ENCODE peak calls at places on chromosomes 3 and 15, in eight cellular contexts. R is dorsolateral prefrontal cortex, Q is uterus, T is GM06990, C is AG04450, K is bronchial epithelial cell, G is lower lobe of right lung, W is A673. U is an unnamed sample.

GRCh38 chr3:134605506-134605905 is 45.3 kb downstream of the KY start:
- DNase-seq in R (no peak), Q (no peak), T (no peak), C (no peak), K (no peak), G (no peak), W (no peak), U (no peak)

GRCh38 chr3:196097373-196098154 is 15.7 kb upstream of the TFRC start:
- DNase-seq in R (no peak), Q (no peak), T (no peak), C (no peak), K (peak; percentile 40), G (no peak), W (no peak), U (no peak)

GRCh38 chr3:172612871-172613678 is 89.8 kb upstream of the TNFSF10 start:
- DNase-seq in R (no peak), Q (no peak), T (no peak), C (no peak), K (no peak), G (no peak), W (no peak), U (no peak)

GRCh38 chr3:120475722-120476385 is 25.1 kb upstream of the FSTL1 start:
- DNase-seq in R (no peak), Q (no peak), T (no peak), C (no peak), K (no peak), G (no peak), W (no peak), U (no peak)

GRCh38 chr3:148797822-148798221 is 29.8 kb upstream of the CPB1 start:
- DNase-seq in R (no peak), Q (no peak), T (no peak), C (no peak), K (no peak), G (no peak), W (no peak), U (no peak)

GRCh38 chr3:148992027-148992634 is 791 bp downstream of the GYG1 start:
- DNase-seq in R (peak; percentile 58), Q (peak; percentile 48), T (peak; percentile 53), C (no peak), K (peak; percentile 8), G (peak; percentile 72), W (peak; percentile 13), U (peak; percentile 51)

GRCh38 chr3:193783166-193783896 is 190.3 kb downstream of the OPA1 start:
- DNase-seq in R (no peak), Q (no peak), T (no peak), C (no peak), K (peak; percentile 62), G (no peak), W (no peak), U (no peak)

GRCh38 chr3:167808910-167809309 is 73.4 kb downstream of the SERPINI1 start:
- DNase-seq in R (no peak), Q (no peak), T (no peak), C (no peak), K (no peak), G (no peak), W (no peak), U (no peak)

GRCh38 chr3:50164481-50164880 is 9.4 kb downstream of the SEMA3F start:
- DNase-seq in R (no peak), Q (no peak), T (no peak), C (no peak), K (no peak), G (no peak), W (no peak), U (no peak)

GRCh38 chr3:32296251-32297204 is 58.0 kb downstream of the CMTM8 start:
- DNase-seq in R (peak; percentile 70), Q (peak; percentile 49), T (peak; percentile 5), C (peak; percentile 21), K (peak; percentile 85), G (peak; percentile 69), W (peak; percentile 67), U (peak; percentile 70)

GRCh38 chr3:151403246-151403645 is 18.7 kb upstream of the P2RY12 start:
- DNase-seq in R (no peak), Q (no peak), T (no peak), C (peak; percentile 16), K (peak; percentile 83), G (no peak), W (no peak), U (no peak)

GRCh38 chr3:165820685-165821123 is 16.5 kb downstream of the BCHE start:
- DNase-seq in R (no peak), Q (no peak), T (peak; percentile 65), C (no peak), K (peak; percentile 46), G (no peak), W (no peak), U (no peak)

GRCh38 chr15:98416222-98416835 is 232.0 kb upstream of the IGF1R start:
- DNase-seq in R (no peak), Q (no peak), T (no peak), C (no peak), K (no peak), G (no peak), W (no peak), U (no peak)
- H3K27me3 ChIP-seq in R (peaks cover 8% of the 10 kb centered on the region), Q (no peaks in the 10 kb centered on the region), T (no peaks in the 10 kb centered on the region), C (peaks cover 20% of the 10 kb centered on the region), K (peaks cover 4% of the 10 kb centered on the region), G (peaks cover 11% of the 10 kb centered on the region), W (peaks cover 3% of the 10 kb centered on the region), U (no peaks in the 10 kb centered on the region)

GRCh38 chr15:75348563-75349350 is 1.9 kb downstream of the NEIL1 start:
- DNase-seq in R (no peak), Q (no peak), T (no peak), C (no peak), K (no peak), G (peak; percentile 50), W (peak; percentile 23), U (peak; percentile 51)
- H3K4me3 ChIP-seq in R (peak overlapping the region; percentile 89), Q (peak overlapping the region; percentile 91), T (peak overlapping the region; percentile 65), C (peak overlapping the region; percentile 69), K (peak overlapping the region; percentile 66), G (peak overlapping the region; percentile 90), W (peak overlapping the region; percentile 94), U (peak overlapping the region; percentile 84)

GRCh38 chr3:140219161-140219745 is 284.3 kb downstream of the CLSTN2 start:
- DNase-seq in R (no peak), Q (no peak), T (no peak), C (no peak), K (no peak), G (no peak), W (no peak), U (no peak)

GRCh38 chr3:140219923-140220452 is 285.0 kb downstream of the CLSTN2 start:
- DNase-seq in R (no peak), Q (no peak), T (no peak), C (no peak), K (no peak), G (no peak), W (peak; percentile 21), U (peak; percentile 48)

GRCh38 chr3:140216249-140216648 is 281.3 kb downstream of the CLSTN2 start:
- DNase-seq in R (no peak), Q (no peak), T (no peak), C (no peak), K (peak; percentile 13), G (no peak), W (peak; percentile 41), U (no peak)
- TF ChIP-seq CTCF in R (peak; percentile 26), Q (no peak), T (peak; percentile 75), C (peak; percentile 49), K (peak; percentile 72), G (peak; percentile 34), W (peak; percentile 54), U (peak; percentile 31)

DNA sequence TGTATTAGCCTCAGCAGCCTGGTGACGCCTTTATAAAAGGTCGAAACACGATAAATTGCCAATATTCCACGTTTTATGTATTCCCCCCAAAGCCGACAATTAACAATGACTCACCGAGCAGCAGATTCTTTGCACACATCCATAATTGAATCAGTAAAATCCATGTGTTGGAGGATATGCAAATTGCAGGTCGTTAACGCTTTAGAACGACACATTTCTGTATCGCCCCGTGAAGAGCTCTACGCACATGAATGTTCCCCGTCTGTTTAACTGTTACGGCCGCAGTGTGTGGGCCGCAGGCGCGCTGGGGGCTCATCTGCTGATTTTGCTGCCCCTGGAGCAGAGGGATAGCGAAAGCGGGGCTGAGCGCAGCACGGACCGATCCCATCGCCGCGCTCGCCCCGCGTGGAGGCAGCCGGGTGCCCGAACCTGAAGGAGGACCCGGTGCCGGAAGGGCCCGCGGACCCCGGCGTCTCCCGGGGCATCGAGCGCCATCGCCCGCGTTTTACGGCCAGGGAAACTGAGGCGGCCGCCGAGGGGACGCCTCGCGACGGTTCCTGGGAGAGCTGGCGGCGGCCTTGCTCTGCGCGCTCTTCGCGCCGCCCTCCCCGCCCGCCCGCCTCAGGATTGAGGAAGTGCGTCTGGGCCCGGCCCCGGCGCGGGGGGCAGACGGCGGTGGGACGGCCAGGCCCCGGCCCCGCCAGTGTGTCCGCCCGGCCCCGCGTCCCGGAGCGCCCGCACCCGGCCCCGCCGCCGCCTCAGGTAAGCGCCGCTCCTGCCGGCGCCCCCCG is at the start of gene LRRK1:
- DNase-seq in R (no peak), Q (no peak), T (peak; percentile 77), C (no peak), K (peak; percentile 58), G (peak; percentile 77), W (peak; percentile 61), U (peak; percentile 48)
- H3K27me3 ChIP-seq in R (peaks cover 11% of the 10 kb centered on the region), Q (no peaks in the 10 kb centered on the region), T (no peaks in the 10 kb centered on the region), C (no peaks in the 10 kb centered on the region), K (no peaks in the 10 kb centered on the region), G (no peaks in the 10 kb centered on the region), W (peaks cover 32% of the 10 kb centered on the region), U (no peaks in the 10 kb centered on the region)